ENCODE peak calls at places on chromosomes 7 and 10, in seven cellular contexts. Z, U, B, W, F, N and I are unnamed samples.

GRCh38 chr7:96658011-96658391 is 51.6 kb downstream of the SEM1 start:
- DNase-seq in Z (no peak), U (no peak), B (no peak), W (no peak), F (no peak), N (no peak), I (no peak)

GRCh38 chr10:71309919-71310318 is 9.1 kb upstream of the SLC29A3 start:
- DNase-seq in Z (no peak), U (no peak), B (no peak), W (no peak), F (no peak), N (no peak), I (no peak)

GRCh38 chr7:73341877-73342276 is 13.9 kb downstream of the FKBP6 start:
- DNase-seq in Z (peak), U (peak), B (no peak), W (peak), F (no peak), N (no peak), I (peak)

GRCh38 chr10:61284222-61284890 is 168.8 kb downstream of the TMEM26 start:
- DNase-seq in Z (no peak), U (peak), B (no peak), W (peak), F (no peak), N (no peak), I (peak)

GRCh38 chr10:95333997-95334792 is 43.4 kb upstream of the PDLIM1 start:
- DNase-seq in Z (no peak), U (peak), B (peak), W (peak), F (peak), N (no peak), I (peak)

GRCh38 chr10:118305730-118306129 is 36.4 kb downstream of the FAM204A start:
- DNase-seq in Z (no peak), U (no peak), B (no peak), W (no peak), F (no peak), N (no peak), I (no peak)

GRCh38 chr10:7625009-7625408 is 41.8 kb downstream of the ITIH5 start:
- DNase-seq in Z (no peak), U (no peak), B (no peak), W (no peak), F (no peak), N (no peak), I (no peak)

GRCh38 chr7:135620980-135621850 is 41.1 kb upstream of the STMP1 start:
- DNase-seq in Z (peak), U (peak), B (no peak), W (peak), F (peak), N (no peak), I (peak)

GRCh38 chr7:114921636-114922150 is at the start of gene MDFIC:
- DNase-seq in Z (peak), U (no peak), B (no peak), W (no peak), F (peak), N (peak), I (no peak)

GRCh38 chr7:42338231-42339222 is 101.5 kb upstream of the GLI3 start:
- DNase-seq in Z (no peak), U (no peak), B (no peak), W (peak), F (no peak), N (no peak), I (peak)

GRCh38 chr7:134084488-134085144 is 42.5 kb upstream of the LRGUK start:
- DNase-seq in Z (no peak), U (peak), B (no peak), W (no peak), F (no peak), N (no peak), I (no peak)

GRCh38 chr7:118185163-118185860 is 1.3 kb downstream of the LSM8 start:
- DNase-seq in Z (no peak), U (no peak), B (no peak), W (peak), F (no peak), N (no peak), I (peak)

GRCh38 chr10:31263903-31264302 is 55.1 kb upstream of the ZEB1 start:
- DNase-seq in Z (no peak), U (peak), B (no peak), W (peak), F (no peak), N (no peak), I (peak)

GRCh38 chr7:137882806-137883205 is 36.0 kb upstream of the DGKI start:
- DNase-seq in Z (no peak), U (peak), B (no peak), W (peak), F (no peak), N (no peak), I (no peak)

GRCh38 chr7:75920431-75921161 is 5.6 kb downstream of the POR start:
- DNase-seq in Z (peak), U (no peak), B (peak), W (peak), F (no peak), N (no peak), I (no peak)

GRCh38 chr7:31633894-31634494 is 53.0 kb upstream of the PPP1R17 start:
- DNase-seq in Z (peak), U (peak), B (no peak), W (peak), F (no peak), N (no peak), I (peak)

GRCh38 chr7:40717242-40717641 is 582.4 kb downstream of the SUGCT start:
- DNase-seq in Z (peak), U (peak), B (peak), W (peak), F (peak), N (peak), I (peak)

GRCh38 chr10:91389636-91390512 is 20.3 kb upstream of the HECTD2 start:
- DNase-seq in Z (no peak), U (peak), B (no peak), W (peak), F (no peak), N (no peak), I (peak)

GRCh38 chr10:69060127-69060798 is 27.6 kb upstream of the SRGN start:
- DNase-seq in Z (no peak), U (no peak), B (no peak), W (no peak), F (no peak), N (no peak), I (no peak)